ENCODE peak calls at places on chromosomes 12 and 14, in five cellular contexts. C, E, X, H and D are unnamed samples.
A peak's percentile ranks its signal among the peaks of the same experiment; 100 is the strongest.

GRCh38 chr14:92501891-92502351 is 11.7 kb upstream of the RIN3 start:
- DNase-seq in E (peak; percentile 23), H (no peak), X (peak; percentile 61), C (no peak), D (peak; percentile 35)

GRCh38 chr14:42548349-42548748 is 941.7 kb downstream of the LRFN5 start:
- DNase-seq in E (no peak), X (no peak), H (no peak), C (no peak), D (no peak)

GRCh38 chr12:28578833-28579252 is 388.6 kb downstream of the CCDC91 start:
- DNase-seq in C (no peak), X (no peak), E (no peak), H (no peak), D (no peak)

GRCh38 chr14:99724196-99724891 is 40.2 kb downstream of the CYP46A1 start:
- DNase-seq in E (no peak), C (no peak), X (no peak), H (peak; percentile 9), D (no peak)

GRCh38 chr14:103897075-103897947 is 30.9 kb upstream of the TDRD9 start:
- DNase-seq in E (no peak), H (no peak), X (no peak), C (no peak), D (no peak)

GRCh38 chr14:95769976-95770375 is 56.1 kb upstream of the TCL1A start:
- DNase-seq in H (no peak), E (no peak), C (no peak), X (no peak), D (no peak)

GRCh38 chr14:75549169-75549568 is 26.9 kb downstream of the BATF start:
- DNase-seq in X (no peak), E (no peak), C (no peak), H (no peak), D (no peak)

GRCh38 chr12:5554711-5555110 is 122.8 kb downstream of the NTF3 start:
- DNase-seq in C (no peak), H (no peak), E (peak; percentile 17), X (peak; percentile 16), D (peak; percentile 93)

GRCh38 chr14:35341454-35342159 is 49.4 kb downstream of the PSMA6 start:
- DNase-seq in C (peak; percentile 72), E (peak; percentile 95), X (no peak), H (peak; percentile 93), D (peak; percentile 37)

GRCh38 chr12:16112626-16113560 is 164.6 kb downstream of the SLC15A5 start:
- DNase-seq in E (peak; percentile 88), X (no peak), C (no peak), H (no peak), D (no peak)

GRCh38 chr12:107670999-107671643 is 14.5 kb upstream of the PWP1 start:
- DNase-seq in H (no peak), X (no peak), C (no peak), E (peak; percentile 94), D (no peak)
- TF ChIP-seq CTCF in H (no peak), X (peak; percentile 86), C (peak; percentile 70), E (peak; percentile 97), D (peak; percentile 61)

DNA sequence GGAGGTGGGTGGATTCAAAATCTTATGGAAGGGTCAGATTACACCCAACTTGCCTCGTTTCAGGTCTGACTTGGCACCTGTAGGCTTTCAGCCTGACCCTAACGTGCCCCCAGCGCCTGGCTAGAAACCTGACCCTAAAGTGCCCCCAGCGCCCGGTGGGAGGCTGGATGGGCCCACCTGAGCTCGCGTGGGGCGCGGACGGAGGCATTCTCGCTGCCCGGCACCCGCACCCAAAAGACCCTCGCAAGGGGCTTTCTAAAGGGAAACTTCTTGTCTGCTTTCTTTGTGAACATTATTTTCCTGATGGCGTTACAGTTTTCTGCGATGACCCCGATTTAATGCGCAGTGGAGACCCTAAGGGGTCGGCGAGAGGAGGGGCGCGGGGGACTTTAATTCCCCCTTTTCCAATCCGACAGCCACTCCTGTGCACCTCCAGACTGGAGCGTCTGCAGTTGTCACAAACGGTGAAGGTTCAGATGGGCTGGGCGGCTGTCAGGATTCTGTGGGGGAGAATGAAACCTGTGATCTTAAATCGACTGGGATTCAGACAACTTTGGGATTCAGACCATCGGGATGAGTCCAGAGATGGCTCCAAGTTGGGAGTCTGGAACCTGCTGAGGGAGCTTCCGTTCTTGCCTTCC is 746 bp upstream of the HRK start:
- DNase-seq in C (no peak), H (no peak), E (peak; percentile 62), X (no peak), D (no peak)
- H3K27me3 ChIP-seq in C (peaks cover 60% of the 10 kb centered on the region), H (no peaks in the 10 kb centered on the region), E (peaks cover 73% of the 10 kb centered on the region), X (peaks cover 56% of the 10 kb centered on the region), D (peaks cover 42% of the 10 kb centered on the region)

DNA sequence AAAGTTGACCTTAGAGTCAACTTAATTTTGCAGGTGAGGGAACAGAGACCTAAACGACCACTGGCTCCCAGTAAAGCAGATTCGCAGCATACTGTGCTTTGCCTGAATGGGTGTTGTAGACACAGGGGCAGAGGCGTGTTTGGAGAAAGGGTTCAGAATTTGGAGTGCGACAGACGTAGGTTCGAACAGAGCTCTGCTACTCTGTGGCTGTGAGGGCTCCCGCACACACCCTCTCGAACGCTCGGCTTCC is 240 bp upstream of the TOMM20L start:
- DNase-seq in C (no peak), X (no peak), E (no peak), H (no peak), D (no peak)
- TF ChIP-seq CTCF in C (no peak), X (no peak), E (no peak), H (no peak), D (no peak)

GRCh38 chr12:4120316-4120920 is 153.1 kb upstream of the CCND2 start:
- DNase-seq in X (no peak), H (no peak), C (no peak), E (no peak), D (no peak)
- H3K27me3 ChIP-seq in X (no peaks in the 10 kb centered on the region), H (no peaks in the 10 kb centered on the region), C (no peaks in the 10 kb centered on the region), E (no peaks in the 10 kb centered on the region), D (no peaks in the 10 kb centered on the region)

GRCh38 chr12:118816296-118816695 is 165.0 kb upstream of the SRRM4 start:
- DNase-seq in E (no peak), C (no peak), X (no peak), H (no peak), D (no peak)

GRCh38 chr12:118827047-118827446 is 154.3 kb upstream of the SRRM4 start:
- DNase-seq in H (no peak), X (no peak), E (no peak), C (no peak), D (no peak)

GRCh38 chr12:118821386-118821928 is 159.9 kb upstream of the SRRM4 start:
- DNase-seq in C (no peak), H (no peak), X (no peak), E (no peak), D (no peak)
- TF ChIP-seq CTCF in C (no peak), H (no peak), X (no peak), E (peak; percentile 57), D (no peak)

GRCh38 chr12:119589634-119590033 is 3.9 kb upstream of the TMEM233 start:
- DNase-seq in H (no peak), E (no peak), C (no peak), X (no peak), D (no peak)
- H3K27me3 ChIP-seq in H (no peaks in the 10 kb centered on the region), E (peaks cover 60% of the 10 kb centered on the region), C (peaks cover 16% of the 10 kb centered on the region), X (peaks cover 13% of the 10 kb centered on the region), D (no peaks in the 10 kb centered on the region)

DNA sequence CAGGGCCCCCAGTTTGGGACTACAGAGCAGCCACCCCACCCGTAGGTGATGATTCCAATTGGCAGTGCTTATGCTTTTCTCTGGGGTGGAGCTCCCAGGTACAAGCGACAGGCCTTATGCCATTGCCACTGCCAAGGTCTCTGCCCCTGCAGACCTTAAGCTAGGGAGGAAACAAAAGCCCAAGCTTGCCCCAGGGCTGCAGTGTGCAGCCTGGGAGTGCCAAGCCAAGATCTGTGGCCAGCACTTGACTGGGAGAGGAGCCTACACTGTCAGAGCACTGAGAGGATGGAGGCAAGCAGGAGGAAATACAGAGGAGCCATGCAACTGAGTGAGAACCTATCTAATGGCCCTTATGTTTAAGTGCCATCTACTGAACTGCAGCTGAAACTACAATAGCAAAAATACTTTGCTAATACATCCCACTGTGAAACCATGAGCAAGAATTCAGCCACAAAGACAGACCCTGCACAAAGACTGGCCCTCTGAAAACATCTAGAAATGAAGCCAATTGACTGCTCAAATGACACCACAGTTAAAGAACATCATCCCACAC is 17.7 kb upstream of the ASCL1 start:
- DNase-seq in C (no peak), H (no peak), X (no peak), E (no peak), D (no peak)
- TF ChIP-seq CTCF in C (no peak), H (no peak), X (no peak), E (peak; percentile 65), D (no peak)

GRCh38 chr12:108232565-108232964 is 103.5 kb downstream of the WSCD2 start:
- DNase-seq in C (no peak), X (no peak), H (no peak), E (no peak), D (no peak)

GRCh38 chr12:108235231-108235959 is 103.7 kb downstream of the CMKLR1 start:
- DNase-seq in H (no peak), E (peak; percentile 83), X (no peak), C (no peak), D (no peak)

GRCh38 chr12:108236366-108236765 is 102.7 kb downstream of the CMKLR1 start:
- DNase-seq in E (no peak), X (no peak), H (no peak), C (no peak), D (no peak)

GRCh38 chr12:108231909-108232434 is 102.9 kb downstream of the WSCD2 start:
- DNase-seq in X (no peak), C (no peak), E (no peak), H (no peak), D (no peak)

DNA sequence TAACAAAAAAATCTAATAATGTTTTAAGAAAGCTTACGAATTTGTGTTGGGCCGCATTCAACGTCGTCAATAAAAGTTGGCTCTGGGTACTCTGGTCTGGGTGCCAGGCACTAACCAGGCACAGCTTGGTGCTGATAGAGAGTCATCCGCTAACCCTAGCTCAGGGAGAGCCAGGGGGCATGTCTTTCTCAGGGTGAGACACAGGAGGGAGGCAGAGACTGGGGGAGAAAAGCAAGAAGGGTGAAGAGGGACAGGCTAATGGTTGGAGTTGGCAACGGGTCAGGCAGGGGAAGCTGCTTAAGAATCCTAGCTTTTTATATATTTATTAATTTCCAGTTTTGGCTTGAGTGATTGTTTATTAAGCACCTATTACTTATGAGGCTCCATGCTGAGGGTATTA is 105.0 kb downstream of the CMKLR1 start:
- DNase-seq in X (no peak), C (no peak), E (no peak), H (no peak), D (no peak)
- H3K27me3 ChIP-seq in X (no peaks in the 10 kb centered on the region), C (peaks cover 3% of the 10 kb centered on the region), E (no peaks in the 10 kb centered on the region), H (no peaks in the 10 kb centered on the region), D (no peaks in the 10 kb centered on the region)

GRCh38 chr12:26245175-26245942 is 50.0 kb downstream of the SSPN start:
- DNase-seq in H (no peak), X (no peak), E (no peak), C (no peak), D (no peak)
- TF ChIP-seq CTCF in H (no peak), X (no peak), E (no peak), C (no peak), D (no peak)

GRCh38 chr12:130141901-130142683 is 20.2 kb upstream of the FZD10 start:
- DNase-seq in H (no peak), C (no peak), X (no peak), E (peak; percentile 85), D (no peak)
- H3K27me3 ChIP-seq in H (no peaks in the 10 kb centered on the region), C (peaks cover 9% of the 10 kb centered on the region), X (no peaks in the 10 kb centered on the region), E (peaks cover 94% of the 10 kb centered on the region), D (no peaks in the 10 kb centered on the region)